ENCODE peak calls at places on chromosomes 5 and 9, in six cellular contexts. Z is activated naive CD8-positive, alpha-beta T cell treated with anti-CD3 and anti-CD28 coated beads for 36 hours; V is HS-27A; D is PC-3; Y is left cardiac atrium; K is activated T-helper 9 cell treated with anti-CD3 and anti-CD28 coated beads, Interleukin-2, amount 50 U/mL, for 16 hours. X is an unnamed sample.

GRCh38 chr5:115342593-115343377 is 46.3 kb upstream of the CCDC112 start:
- DNase-seq in V (no peak), K (no peak), Y (no peak), D (no peak), Z (no peak), X (no peak)

GRCh38 chr5:3886521-3887461 is 291.2 kb downstream of the IRX1 start:
- DNase-seq in V (no peak), Y (no peak), K (no peak), D (no peak), Z (no peak), X (no peak)

GRCh38 chr5:143898914-143899591 is 87.1 kb downstream of the HMHB1 start:
- DNase-seq in D (no peak), V (no peak), K (no peak), Z (no peak), Y (no peak), X (no peak)

GRCh38 chr9:136824496-136825225 is 16.9 kb downstream of the RABL6 start:
- DNase-seq in D (no peak), Y (no peak), Z (no peak), K (no peak), V (no peak), X (no peak)

GRCh38 chr9:87592554-87593394 is 95.1 kb downstream of the DAPK1 start:
- DNase-seq in Z (no peak), Y (peak; percentile 68), V (no peak), K (no peak), D (no peak), X (no peak)

GRCh38 chr5:176492431-176492830 is 44.2 kb downstream of the FAF2 start:
- DNase-seq in Y (no peak), Z (no peak), K (no peak), V (no peak), D (peak; percentile 24), X (peak; percentile 82)

GRCh38 chr9:131641618-131642495 is 96.5 kb downstream of the PRRT1B start:
- DNase-seq in Z (no peak), Y (no peak), V (no peak), K (no peak), D (no peak), X (no peak)

GRCh38 chr5:68331202-68332108 is 115.9 kb downstream of the PIK3R1 start:
- DNase-seq in K (no peak), D (no peak), Z (no peak), V (no peak), Y (no peak), X (no peak)

GRCh38 chr9:34454571-34455065 is 3.8 kb downstream of the FAM219A start:
- DNase-seq in Y (peak; percentile 53), K (no peak), D (peak; percentile 71), Z (peak; percentile 34), V (peak; percentile 54), X (peak; percentile 61)

GRCh38 chr5:1252681-1253080 is 27.5 kb downstream of the SLC6A18 start:
- DNase-seq in D (no peak), Y (no peak), V (no peak), K (no peak), Z (no peak), X (no peak)

GRCh38 chr9:21252727-21253547 is 13.1 kb upstream of the IFNA14 start:
- DNase-seq in V (no peak), Z (peak; percentile 14), Y (peak; percentile 42), D (peak; percentile 44), K (no peak), X (no peak)

GRCh38 chr9:132350861-132351315 is 3.9 kb downstream of the SETX start:
- DNase-seq in Y (no peak), K (no peak), Z (peak; percentile 28), V (no peak), D (no peak), X (no peak)

GRCh38 chr9:70406446-70406862 is 8.0 kb downstream of the KLF9 start:
- DNase-seq in K (no peak), Y (no peak), V (no peak), D (no peak), Z (peak; percentile 55), X (no peak)

GRCh38 chr9:22337261-22337660 is 109.4 kb upstream of the DMRTA1 start:
- DNase-seq in V (no peak), Y (no peak), Z (no peak), K (no peak), D (no peak), X (no peak)

GRCh38 chr5:50699737-50700136 is 33.3 kb downstream of the PARP8 start:
- DNase-seq in V (no peak), K (no peak), Y (no peak), D (no peak), Z (no peak), X (no peak)

GRCh38 chr5:27396998-27397397 is 358.6 kb upstream of the CDH9 start:
- DNase-seq in D (no peak), Z (no peak), K (no peak), V (no peak), Y (no peak), X (no peak)

GRCh38 chr5:17448877-17449276 is 49.2 kb upstream of the TAF11L2 start:
- DNase-seq in D (no peak), Z (no peak), V (no peak), K (no peak), Y (no peak), X (no peak)

GRCh38 chr9:89153618-89154017 is 25.0 kb downstream of the SHC3 start:
- DNase-seq in D (peak; percentile 81), Z (peak; percentile 16), Y (no peak), K (no peak), V (no peak), X (peak; percentile 33)

GRCh38 chr5:171307843-171308452 is 1.1 kb upstream of the TLX3 start:
- DNase-seq in K (no peak), Z (no peak), V (no peak), Y (no peak), D (no peak), X (no peak)

GRCh38 chr9:23123048-23123632 is 676.5 kb downstream of the DMRTA1 start:
- DNase-seq in Z (no peak), Y (peak; percentile 31), K (no peak), V (peak; percentile 0), D (peak; percentile 52), X (no peak)

GRCh38 chr5:22431406-22431805 is 421.7 kb downstream of the CDH12 start:
- DNase-seq in V (no peak), D (no peak), Z (no peak), K (no peak), Y (no peak), X (no peak)

GRCh38 chr5:114411380-114411931 is 49.6 kb downstream of the KCNN2 start:
- DNase-seq in D (peak; percentile 42), Z (no peak), Y (no peak), V (no peak), K (no peak), X (no peak)

GRCh38 chr5:150046031-150046430 is 40.3 kb downstream of the CSF1R start:
- DNase-seq in Z (no peak), V (no peak), Y (no peak), K (no peak), D (no peak), X (no peak)

GRCh38 chr9:91840882-91841281 is 109.1 kb downstream of the ROR2 start:
- DNase-seq in Z (no peak), V (no peak), K (no peak), D (no peak), Y (no peak), X (no peak)

GRCh38 chr5:139178948-139179347 is 19.2 kb downstream of the SIL1 start:
- DNase-seq in K (no peak), V (no peak), Y (peak; percentile 40), D (no peak), Z (no peak), X (peak; percentile 11)

GRCh38 chr5:54793612-54794436 is 191.6 kb downstream of the ESM1 start:
- DNase-seq in D (no peak), V (no peak), Z (peak; percentile 35), Y (no peak), K (no peak), X (no peak)

GRCh38 chr9:125888220-125888619 is 141.0 kb downstream of the PBX3 start:
- DNase-seq in K (no peak), V (no peak), Y (no peak), D (no peak), Z (no peak), X (no peak)

GRCh38 chr9:115261656-115262081 is 143.7 kb upstream of the TNC start:
- DNase-seq in Y (no peak), Z (no peak), V (no peak), K (no peak), D (peak; percentile 85), X (no peak)

GRCh38 chr5:80592105-80592504 is 22.0 kb upstream of the ANKRD34B start:
- DNase-seq in V (no peak), D (no peak), Y (no peak), K (no peak), Z (no peak), X (no peak)

GRCh38 chr9:137689745-137690529 is 71.1 kb downstream of the EHMT1 start:
- DNase-seq in Z (no peak), Y (no peak), K (no peak), D (peak; percentile 31), V (no peak), X (no peak)

GRCh38 chr9:99726758-99727157 is 94.9 kb upstream of the NR4A3 start:
- DNase-seq in V (no peak), D (no peak), K (no peak), Z (no peak), Y (no peak), X (no peak)

GRCh38 chr9:27154923-27155322 is 45.9 kb downstream of the TEK start:
- DNase-seq in Y (no peak), K (no peak), Z (no peak), D (peak; percentile 38), V (peak; percentile 69), X (peak; percentile 36)

GRCh38 chr5:147093138-147093537 is 141.7 kb upstream of the STK32A start:
- DNase-seq in Y (no peak), K (no peak), D (no peak), Z (no peak), V (no peak), X (no peak)

GRCh38 chr5:112653638-112654037 is 84.0 kb upstream of the APC start:
- DNase-seq in Y (no peak), D (no peak), K (no peak), V (no peak), Z (no peak), X (no peak)

GRCh38 chr9:137240321-137240840 is 706 bp upstream of the TUBB4B start:
- DNase-seq in V (peak; percentile 40), D (peak; percentile 57), Y (peak; percentile 85), K (peak; percentile 59), Z (peak; percentile 83), X (no peak)

GRCh38 chr5:68382640-68383039 is 167.1 kb downstream of the PIK3R1 start:
- DNase-seq in K (no peak), Z (no peak), Y (no peak), D (no peak), V (no peak), X (no peak)

GRCh38 chr5:7856855-7857254 is 5.9 kb upstream of the CFAP90 start:
- DNase-seq in V (no peak), D (peak; percentile 41), Y (no peak), K (no peak), Z (no peak), X (no peak)